ENCODE peak calls at places on chromosomes 5 and 9, in six cellular contexts. Y is GM10248, W is astrocyte of the cerebellum, J is right lobe of liver, Z is right atrium auricular region, F is AG09319. S is an unnamed sample.

GRCh38 chr9:89954229-89954628 is 349.4 kb downstream of the GADD45G start:
- DNase-seq in Y (no peak), W (no peak), J (no peak), Z (no peak), F (no peak), S (no peak)

GRCh38 chr5:33685873-33686550 is 205.8 kb downstream of the ADAMTS12 start:
- DNase-seq in Y (no peak), W (no peak), J (no peak), Z (no peak), F (no peak), S (no peak)

GRCh38 chr9:113154471-113154870 is 3.7 kb downstream of the SLC31A2 start:
- DNase-seq in Y (no peak), W (peak), J (no peak), Z (no peak), F (no peak), S (no peak)

GRCh38 chr5:1027631-1028441 is 19.2 kb downstream of the NKD2 start:
- DNase-seq in Y (no peak), W (no peak), J (peak), Z (no peak), F (no peak), S (no peak)

GRCh38 chr5:175022286-175022685 is 297.9 kb downstream of the MSX2 start:
- DNase-seq in Y (no peak), W (no peak), J (no peak), Z (no peak), F (no peak), S (no peak)

GRCh38 chr5:180494510-180495181 is 467 bp downstream of the CNOT6 start:
- DNase-seq in Y (peak), W (no peak), J (peak), Z (peak), F (no peak), S (no peak)

GRCh38 chr9:114804504-114804903 is 1.3 kb downstream of the TNFSF15 start:
- DNase-seq in Y (no peak), W (peak), J (no peak), Z (no peak), F (no peak), S (peak)

GRCh38 chr5:10528056-10528816 is 35.6 kb upstream of the ANKRD33B start:
- DNase-seq in Y (no peak), W (no peak), J (no peak), Z (no peak), F (peak), S (no peak)

GRCh38 chr5:109823597-109823996 is 133.9 kb downstream of the MAN2A1 start:
- DNase-seq in Y (no peak), W (no peak), J (no peak), Z (no peak), F (no peak), S (no peak)

GRCh38 chr5:102223542-102224444 is 72.3 kb downstream of the SLCO4C1 start:
- DNase-seq in Y (peak), W (peak), J (no peak), Z (no peak), F (no peak), S (no peak)

GRCh38 chr9:19516348-19516747 is 107.5 kb downstream of the ACER2 start:
- DNase-seq in Y (no peak), W (no peak), J (no peak), Z (no peak), F (no peak), S (no peak)

GRCh38 chr5:140607031-140607430 is 25.9 kb downstream of the CD14 start:
- DNase-seq in Y (no peak), W (no peak), J (no peak), Z (no peak), F (no peak), S (no peak)

GRCh38 chr5:37696190-37697021 is 143.4 kb downstream of the GDNF start:
- DNase-seq in Y (no peak), W (peak), J (no peak), Z (no peak), F (no peak), S (no peak)

GRCh38 chr5:1380011-1380817 is 35.3 kb upstream of the CLPTM1L start:
- DNase-seq in Y (no peak), W (no peak), J (peak), Z (no peak), F (no peak), S (no peak)

GRCh38 chr5:120538644-120539043 is 74.5 kb downstream of the PRR16 start:
- DNase-seq in Y (no peak), W (no peak), J (no peak), Z (no peak), F (peak), S (no peak)

GRCh38 chr9:102428305-102428704 is 566.8 kb upstream of the CYLC2 start:
- DNase-seq in Y (no peak), W (no peak), J (no peak), Z (no peak), F (no peak), S (no peak)

GRCh38 chr5:13625616-13626198 is 318.8 kb downstream of the DNAH5 start:
- DNase-seq in Y (no peak), W (no peak), J (peak), Z (no peak), F (no peak), S (no peak)

GRCh38 chr9:64773491-64773931 is 511.5 kb downstream of the FOXD4L5 start:
- DNase-seq in Y (peak), W (peak), J (no peak), Z (no peak), F (no peak), S (no peak)

GRCh38 chr5:39080597-39081204 is 6.5 kb upstream of the RICTOR start:
- DNase-seq in Y (peak), W (no peak), J (no peak), Z (peak), F (no peak), S (peak)

GRCh38 chr9:124366476-124367220 is 48.6 kb downstream of the PSMB7 start:
- DNase-seq in Y (no peak), W (no peak), J (no peak), Z (no peak), F (no peak), S (no peak)

GRCh38 chr5:62211405-62211804 is 94.6 kb upstream of the KIF2A start:
- DNase-seq in Y (no peak), W (no peak), J (no peak), Z (no peak), F (no peak), S (no peak)

GRCh38 chr9:134325813-134326753 is at the start of gene RXRA:
- DNase-seq in Y (peak), W (peak), J (peak), Z (no peak), F (peak), S (peak)
- TF ChIP-seq CTCF in Y (peak), W (no peak), J (peak), Z (peak), F (peak), S (peak)

DNA sequence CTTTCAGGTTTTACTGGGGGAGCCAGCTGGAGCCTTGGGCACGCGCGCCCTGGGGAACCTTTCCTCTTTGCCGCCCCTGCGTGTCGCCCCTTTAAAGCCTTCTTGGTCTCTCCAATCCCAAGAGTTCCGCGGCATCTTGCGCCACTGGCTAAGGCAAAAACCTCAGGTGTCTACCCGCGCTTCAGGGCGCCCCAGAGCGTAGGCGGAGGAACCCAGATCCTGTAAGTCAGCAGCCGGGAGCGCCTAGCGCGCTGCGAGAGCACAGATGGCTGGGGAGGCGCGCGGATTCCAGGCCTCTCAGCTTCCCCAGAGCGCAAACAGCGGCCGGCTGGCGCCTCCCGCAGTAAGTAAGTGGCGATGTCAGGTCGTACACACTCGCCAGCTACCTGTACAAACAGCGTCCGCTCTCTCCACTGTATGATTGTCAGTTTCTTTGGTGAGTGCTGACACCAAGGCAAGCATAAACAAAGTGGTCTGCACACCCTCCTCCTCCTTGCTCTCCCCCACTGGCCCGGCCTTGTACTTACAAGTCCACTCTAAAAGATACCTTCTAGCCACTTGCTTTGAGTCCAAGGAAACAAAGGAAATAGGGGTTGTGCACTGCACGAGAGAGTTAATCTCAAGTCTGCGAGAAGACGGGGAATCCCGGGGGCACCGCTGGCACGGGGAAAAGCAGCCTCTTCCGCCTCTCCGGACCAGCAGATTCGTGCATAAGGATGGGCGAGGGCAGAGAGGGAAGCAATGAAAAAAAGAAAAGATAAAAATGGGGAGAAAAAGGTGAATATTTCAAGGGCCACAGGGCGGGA is 2.9 kb downstream of the HTR1A start:
- DNase-seq in Y (peak), W (no peak), J (peak), Z (no peak), F (no peak), S (no peak)
- TF ChIP-seq CTCF in Y (no peak), W (no peak), J (no peak), Z (no peak), F (no peak), S (no peak)

GRCh38 chr5:133286483-133286882 is 234.7 kb downstream of the HSPA4 start:
- DNase-seq in Y (no peak), W (no peak), J (no peak), Z (no peak), F (no peak), S (no peak)

GRCh38 chr5:133285583-133286021 is 233.8 kb downstream of the HSPA4 start:
- DNase-seq in Y (no peak), W (no peak), J (peak), Z (no peak), F (no peak), S (peak)

GRCh38 chr5:133284306-133284705 is 232.5 kb downstream of the HSPA4 start:
- DNase-seq in Y (no peak), W (no peak), J (no peak), Z (no peak), F (no peak), S (no peak)

GRCh38 chr5:133289686-133290367 is 238.0 kb downstream of the HSPA4 start:
- DNase-seq in Y (no peak), W (no peak), J (no peak), Z (no peak), F (no peak), S (no peak)

DNA sequence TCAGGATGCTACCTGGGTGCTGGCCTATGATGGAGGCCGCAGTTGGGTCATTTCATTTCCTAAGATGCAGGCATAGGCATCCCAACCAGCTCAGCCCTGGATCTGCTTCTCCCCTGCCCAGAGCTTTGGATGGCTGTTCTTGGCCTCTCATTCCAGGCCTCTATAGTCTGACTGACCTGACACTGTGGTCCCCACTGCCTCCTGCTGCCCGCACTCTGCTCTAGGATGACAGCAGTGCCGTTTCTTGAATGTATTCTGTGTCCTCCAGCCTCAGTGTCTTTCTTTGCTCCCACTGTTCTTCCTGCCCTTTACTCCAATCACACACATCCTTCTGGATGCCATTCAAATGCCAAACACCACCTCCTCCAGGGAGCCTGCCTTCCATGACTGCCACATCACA is 235.7 kb downstream of the HSPA4 start:
- DNase-seq in Y (peak), W (peak), J (no peak), Z (no peak), F (no peak), S (peak)
- TF ChIP-seq CTCF in Y (peak), W (peak), J (peak), Z (peak), F (peak), S (peak)

GRCh38 chr9:130368631-130369103 is 76.1 kb upstream of the ASS1 start:
- DNase-seq in Y (no peak), W (no peak), J (no peak), Z (no peak), F (no peak), S (no peak)
- TF ChIP-seq CTCF in Y (no peak), W (no peak), J (no peak), Z (no peak), F (no peak), S (peak)

GRCh38 chr5:18312016-18312415 is 677.8 kb downstream of the TAF11L14 start:
- DNase-seq in Y (no peak), W (no peak), J (no peak), Z (no peak), F (no peak), S (no peak)

DNA sequence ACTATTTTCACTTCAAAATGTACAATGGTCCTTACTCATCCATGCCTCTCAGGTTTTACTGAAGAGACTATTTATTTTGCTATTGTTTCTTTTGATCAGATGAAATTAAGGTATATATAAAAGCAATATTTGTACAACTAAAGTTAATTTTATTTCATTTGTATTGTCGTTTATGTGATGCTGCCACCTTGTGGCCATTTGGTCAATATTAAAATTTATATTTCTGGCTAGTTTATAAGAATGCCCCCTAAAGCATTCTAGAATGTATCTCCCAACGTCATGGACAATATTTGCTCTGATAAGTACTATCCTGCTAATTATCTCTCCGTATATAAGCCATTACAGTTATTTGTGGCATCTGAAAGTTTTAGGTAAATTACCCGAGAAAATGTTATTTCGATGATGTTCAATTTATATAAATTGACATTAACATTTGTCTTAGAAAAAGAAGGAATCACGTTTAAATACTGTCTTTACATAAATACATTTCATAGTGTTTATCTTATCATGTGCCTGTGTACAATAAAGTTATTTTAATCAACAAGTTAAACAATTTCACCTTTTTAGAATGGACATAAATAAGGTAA is 680.0 kb downstream of the TAF11L14 start:
- DNase-seq in Y (peak), W (peak), J (no peak), Z (no peak), F (no peak), S (no peak)
- TF ChIP-seq CTCF in Y (peak), W (peak), J (peak), Z (peak), F (peak), S (peak)

GRCh38 chr5:168104811-168105481 is 186.5 kb upstream of the WWC1 start:
- DNase-seq in Y (no peak), W (no peak), J (no peak), Z (no peak), F (no peak), S (no peak)
- TF ChIP-seq CTCF in Y (no peak), W (peak), J (no peak), Z (no peak), F (no peak), S (no peak)